ENCODE peak calls at places on chromosomes 16 and 17, in seven cellular contexts. R is mesendoderm, X is H9, D is H1, Z is neuronal stem cell, Q is trophoblast cell, E is mesenchymal stem cell. O is an unnamed sample.
A peak's percentile ranks its signal among the peaks of the same experiment; 100 is the strongest.

GRCh38 chr17:76000016-76000754 is 470 bp upstream of the CDK3 start:
- DNase-seq in Z (peak; percentile 49), E (peak; percentile 34), Q (peak; percentile 73), R (peak; percentile 85), D (peak; percentile 62), X (peak; percentile 93), O (peak; percentile 16)

GRCh38 chr16:83336630-83337029 is 471.1 kb upstream of the HSBP1 start:
- DNase-seq in D (no peak), Q (no peak), R (no peak), E (peak; percentile 35), X (no peak), Z (no peak), O (peak; percentile 75)

GRCh38 chr17:46056800-46057304 is 57.8 kb downstream of the STH start:
- DNase-seq in Q (peak; percentile 23), D (no peak), E (peak; percentile 41), R (peak; percentile 58), Z (no peak), X (no peak), O (peak; percentile 74)

GRCh38 chr16:24967074-24967473 is 48.1 kb downstream of the ARHGAP17 start:
- DNase-seq in Q (no peak), E (no peak), D (no peak), R (no peak), Z (no peak), X (no peak), O (no peak)

GRCh38 chr17:71522383-71522782 is 598.4 kb upstream of the SOX9 start:
- DNase-seq in Q (no peak), Z (no peak), D (no peak), X (no peak), E (no peak), R (peak; percentile 41), O (no peak)

GRCh38 chr17:64998436-64999190 is 57.9 kb downstream of the GNA13 start:
- DNase-seq in R (no peak), Q (no peak), E (no peak), Z (no peak), X (no peak), D (no peak), O (no peak)

GRCh38 chr16:23324727-23325126 is 22.6 kb downstream of the SCNN1B start:
- DNase-seq in Q (no peak), X (no peak), Z (no peak), D (no peak), E (no peak), R (no peak), O (no peak)

GRCh38 chr16:61500851-61501250 is 535.4 kb downstream of the CDH8 start:
- DNase-seq in Z (no peak), R (no peak), E (no peak), Q (no peak), D (no peak), X (no peak), O (no peak)

GRCh38 chr17:49343273-49343672 is 18.8 kb downstream of the ZNF652 start:
- DNase-seq in X (no peak), Q (no peak), Z (no peak), E (peak; percentile 41), R (no peak), D (no peak), O (peak; percentile 78)

GRCh38 chr16:87951550-87952538 is 610 bp downstream of the BANP start:
- DNase-seq in Q (peak; percentile 31), Z (peak; percentile 38), R (peak; percentile 29), D (no peak), E (peak; percentile 41), X (no peak), O (no peak)

GRCh38 chr17:35018814-35019213 is 38.5 kb downstream of the LIG3 start:
- DNase-seq in X (no peak), R (no peak), E (no peak), D (no peak), Z (no peak), Q (peak; percentile 60), O (no peak)

GRCh38 chr17:77496401-77496801 is 355.6 kb downstream of the SEC14L1 start:
- DNase-seq in E (no peak), Z (no peak), Q (no peak), X (no peak), R (no peak), D (no peak), O (no peak)

GRCh38 chr17:28317099-28317964 is 1.7 kb upstream of the TMEM97 start:
- DNase-seq in D (no peak), R (no peak), Z (no peak), E (no peak), Q (no peak), X (no peak), O (no peak)

DNA sequence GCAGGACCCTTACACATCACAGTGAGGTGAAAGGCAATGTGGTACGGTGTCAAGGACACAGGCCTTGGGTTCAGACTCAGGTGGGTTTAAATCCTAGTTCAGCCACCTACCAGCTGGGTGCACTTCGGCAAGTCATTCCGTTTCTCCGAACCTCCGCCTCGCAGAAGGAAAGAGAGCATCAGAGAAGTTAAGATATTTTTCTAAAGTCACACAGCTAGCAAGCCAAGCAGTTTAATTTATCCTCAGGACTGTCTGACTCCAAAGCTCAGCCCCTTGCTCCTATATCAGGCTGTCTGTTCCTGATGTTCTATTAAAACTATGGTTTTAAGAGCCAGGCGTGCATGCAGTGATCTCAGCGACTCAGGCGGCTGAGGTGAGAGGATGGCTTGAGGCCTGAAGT is 65.1 kb downstream of the GP2 start:
- DNase-seq in R (no peak), Z (no peak), D (no peak), Q (no peak), E (no peak), X (no peak), O (no peak)
- H3K18ac ChIP-seq in R (no peak overlapping the region), Z (no peak overlapping the region), D (no peak overlapping the region), Q (no peak overlapping the region), E (no peak overlapping the region), X (no peak overlapping the region), O (no peak overlapping the region)

DNA sequence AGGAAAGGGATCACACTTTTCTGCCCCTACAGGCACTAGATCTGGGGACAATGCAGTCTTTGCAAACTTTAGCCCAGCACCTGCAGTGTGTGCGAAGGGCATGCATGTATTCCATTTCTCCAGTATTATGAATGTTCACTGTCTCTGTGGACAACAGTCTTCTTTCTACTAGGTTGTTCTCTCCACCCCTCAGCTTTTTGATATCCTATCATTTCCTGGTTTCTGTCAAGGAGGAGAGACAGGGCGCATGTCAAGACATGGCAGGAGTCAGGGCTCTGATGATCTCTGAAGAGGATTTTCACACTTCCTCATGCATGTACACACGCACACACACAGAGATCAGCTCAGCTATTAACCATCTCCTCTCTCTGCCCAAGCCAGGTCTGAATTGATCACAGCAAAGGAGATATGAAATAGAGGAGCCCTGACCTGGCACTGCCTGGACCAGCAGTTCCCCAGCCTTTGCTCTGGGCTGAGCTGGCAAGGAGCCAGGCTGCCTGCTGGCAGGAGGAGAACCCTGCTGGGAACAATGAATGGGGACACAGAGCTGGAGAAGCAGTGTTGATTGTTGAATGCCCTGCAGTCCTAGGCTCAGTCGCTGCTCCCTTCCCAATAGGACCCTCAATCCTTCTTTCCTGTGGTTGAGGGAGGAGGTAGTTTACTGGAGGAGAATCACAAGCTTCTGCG is 2.6 kb downstream of the GPR179 start:
- DNase-seq in E (peak; percentile 12), Z (no peak), Q (no peak), X (peak; percentile 79), D (peak; percentile 17), R (peak; percentile 66), O (no peak)
- H3K18ac ChIP-seq in E (no peak overlapping the region), Z (peak overlapping the region; percentile 4), Q (no peak overlapping the region), X (no peak overlapping the region), D (peak overlapping the region; percentile 0), R (no peak overlapping the region), O (no peak overlapping the region)

GRCh38 chr16:85352221-85352620 is 239.9 kb upstream of the CIBAR2 start:
- DNase-seq in Q (no peak), E (no peak), Z (no peak), D (no peak), R (no peak), X (no peak), O (no peak)

GRCh38 chr16:85349413-85350145 is 237.3 kb upstream of the CIBAR2 start:
- DNase-seq in R (no peak), E (no peak), D (no peak), X (no peak), Z (no peak), Q (no peak), O (no peak)

GRCh38 chr16:85353013-85353412 is 240.7 kb upstream of the CIBAR2 start:
- DNase-seq in Z (no peak), Q (no peak), E (no peak), X (no peak), R (no peak), D (no peak), O (no peak)

GRCh38 chr16:85350146-85350728 is 238.0 kb upstream of the CIBAR2 start:
- DNase-seq in E (no peak), Z (no peak), X (no peak), D (no peak), Q (no peak), R (no peak), O (no peak)

GRCh38 chr16:85350973-85351372 is 238.7 kb upstream of the CIBAR2 start:
- DNase-seq in R (no peak), D (no peak), Q (no peak), X (no peak), Z (no peak), E (peak; percentile 95), O (peak; percentile 96)
- H3K18ac ChIP-seq in R (no peak overlapping the region), D (no peak overlapping the region), Q (no peak overlapping the region), X (no peak overlapping the region), Z (peak overlapping the region; percentile 44), E (no peak overlapping the region), O (no peak overlapping the region)

GRCh38 chr17:51667722-51668083 is 407.4 kb downstream of the UTP18 start:
- DNase-seq in E (no peak), Z (no peak), R (no peak), Q (no peak), X (no peak), D (no peak), O (no peak)

GRCh38 chr17:51670899-51671298 is 410.6 kb downstream of the UTP18 start:
- DNase-seq in Q (no peak), Z (no peak), R (no peak), E (no peak), X (no peak), D (no peak), O (no peak)

GRCh38 chr17:51668155-51668962 is 408.0 kb downstream of the UTP18 start:
- DNase-seq in E (no peak), Z (no peak), D (no peak), X (no peak), Q (no peak), R (no peak), O (no peak)

GRCh38 chr17:51666971-51667721 is 406.8 kb downstream of the UTP18 start:
- DNase-seq in X (no peak), E (no peak), D (no peak), Z (no peak), Q (no peak), R (no peak), O (no peak)

GRCh38 chr17:51668963-51669246 is 408.6 kb downstream of the UTP18 start:
- DNase-seq in E (no peak), Q (no peak), R (no peak), X (no peak), D (no peak), Z (no peak), O (no peak)
- H3K18ac ChIP-seq in E (no peak overlapping the region), Q (no peak overlapping the region), R (no peak overlapping the region), X (no peak overlapping the region), D (no peak overlapping the region), Z (no peak overlapping the region), O (no peak overlapping the region)

DNA sequence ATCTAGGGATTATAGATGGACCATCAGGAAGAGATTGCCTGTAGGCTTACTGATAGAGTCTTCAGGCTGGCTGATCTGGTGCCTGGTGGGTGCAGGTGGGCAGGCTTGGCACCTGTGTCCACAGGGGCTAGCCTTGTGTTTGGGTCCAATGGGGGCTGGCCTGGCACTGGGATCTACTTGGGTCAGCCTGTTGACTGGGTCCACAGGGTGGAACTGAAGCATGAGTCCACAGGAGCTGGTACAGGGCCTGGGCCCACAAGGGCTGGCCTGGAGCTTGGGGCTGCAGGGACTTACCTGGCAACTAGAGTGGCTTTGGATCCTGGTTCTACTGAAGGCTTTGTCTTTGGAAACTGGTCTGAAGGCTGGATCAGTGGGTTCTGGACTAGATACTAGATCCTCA is 1217.7 kb downstream of the CDH11 start:
- DNase-seq in R (no peak), Q (no peak), X (no peak), E (no peak), Z (no peak), D (no peak), O (no peak)
- H3K18ac ChIP-seq in R (no peak overlapping the region), Q (no peak overlapping the region), X (no peak overlapping the region), E (no peak overlapping the region), Z (peak overlapping the region; percentile 27), D (no peak overlapping the region), O (no peak overlapping the region)